ENCODE peak calls at places on chromosomes 7 and 10, in nine cellular contexts. R is CD4-positive, alpha-beta T cell; B is endodermal cell; Q is fibroblast of lung; U is cardiac muscle cell; Z is A549; E is IMR-90; D is stomach; G is uterus. H is an unnamed sample.

GRCh38 chr7:132882714-132883428 is 199.0 kb downstream of the CHCHD3 start:
- DNase-seq in R (no peak), B (no peak), Q (no peak), U (no peak), Z (no peak), E (no peak), D (no peak), G (no peak), H (no peak)

GRCh38 chr10:42875792-42876191 is 93.2 kb downstream of the BMS1 start:
- DNase-seq in R (no peak), B (peak; percentile 55), Q (peak; percentile 20), U (peak; percentile 12), Z (no peak), E (peak; percentile 10), D (no peak), G (no peak), H (no peak)

GRCh38 chr7:151366872-151367207 is 25.2 kb downstream of the NUB1 start:
- DNase-seq in R (no peak), B (no peak), Q (peak; percentile 86), U (peak; percentile 85), Z (no peak), E (peak; percentile 91), D (no peak), G (no peak), H (no peak)

GRCh38 chr10:102412293-102412692 is 6.3 kb downstream of the PSD start:
- DNase-seq in R (no peak), B (no peak), Q (no peak), U (no peak), Z (no peak), E (no peak), D (no peak), G (no peak), H (no peak)

GRCh38 chr7:77657427-77658331 is 38.6 kb upstream of the RSBN1L start:
- DNase-seq in R (no peak), B (no peak), Q (peak; percentile 61), U (peak; percentile 72), Z (peak; percentile 46), E (peak; percentile 43), D (no peak), G (no peak), H (no peak)

GRCh38 chr7:43018446-43018845 is 86.3 kb downstream of the MRPL32 start:
- DNase-seq in R (no peak), B (no peak), Q (no peak), U (no peak), Z (peak; percentile 2), E (no peak), D (no peak), G (no peak), H (no peak)

GRCh38 chr7:121557034-121557892 is 161.2 kb upstream of the FAM3C start:
- DNase-seq in R (no peak), B (no peak), Q (no peak), U (no peak), Z (no peak), E (no peak), D (no peak), G (no peak), H (no peak)

GRCh38 chr10:103394180-103394579 is 2.1 kb downstream of the ATP5MK start:
- DNase-seq in R (no peak), B (no peak), Q (no peak), U (peak; percentile 4), Z (no peak), E (no peak), D (no peak), G (no peak), H (no peak)

GRCh38 chr7:3359011-3359410 is 58.0 kb downstream of the SDK1 start:
- DNase-seq in R (no peak), B (peak; percentile 62), Q (no peak), U (no peak), Z (no peak), E (no peak), D (no peak), G (no peak), H (no peak)

GRCh38 chr7:7157177-7157886 is 25.0 kb upstream of the C1GALT1 start:
- DNase-seq in R (peak; percentile 37), B (no peak), Q (peak; percentile 76), U (peak; percentile 63), Z (no peak), E (peak; percentile 58), D (no peak), G (no peak), H (no peak)

GRCh38 chr7:144439717-144440116 is 36.2 kb upstream of the NOBOX start:
- DNase-seq in R (no peak), B (no peak), Q (no peak), U (no peak), Z (no peak), E (no peak), D (no peak), G (no peak), H (no peak)

GRCh38 chr10:111035542-111035941 is 41.3 kb upstream of the ADRA2A start:
- DNase-seq in R (no peak), B (no peak), Q (no peak), U (no peak), Z (no peak), E (peak; percentile 38), D (no peak), G (no peak), H (no peak)

GRCh38 chr10:77160679-77161078 is 476.9 kb downstream of the KCNMA1 start:
- DNase-seq in R (no peak), B (no peak), Q (peak; percentile 89), U (peak; percentile 30), Z (peak; percentile 74), E (peak; percentile 97), D (no peak), G (no peak), H (no peak)

GRCh38 chr10:128879441-128880175 is 587.4 kb upstream of the MGMT start:
- DNase-seq in R (no peak), B (peak; percentile 17), Q (no peak), U (no peak), Z (no peak), E (no peak), D (no peak), G (no peak), H (no peak)

GRCh38 chr10:114042895-114043531 is 653 bp upstream of the ADRB1 start:
- DNase-seq in R (no peak), B (peak; percentile 82), Q (peak; percentile 46), U (no peak), Z (peak; percentile 63), E (peak; percentile 4), D (peak; percentile 36), G (no peak), H (peak; percentile 58)

GRCh38 chr7:85178531-85179298 is 8.1 kb downstream of the SEMA3D start:
- DNase-seq in R (no peak), B (no peak), Q (no peak), U (no peak), Z (no peak), E (no peak), D (no peak), G (no peak), H (no peak)

GRCh38 chr10:110323503-110323902 is 18.8 kb upstream of the SMNDC1 start:
- DNase-seq in R (no peak), B (no peak), Q (peak; percentile 79), U (peak; percentile 76), Z (peak; percentile 66), E (peak; percentile 97), D (no peak), G (no peak), H (no peak)

GRCh38 chr7:55234408-55234807 is 130.7 kb upstream of the LANCL2 start:
- DNase-seq in R (no peak), B (no peak), Q (no peak), U (no peak), Z (no peak), E (no peak), D (no peak), G (no peak), H (no peak)

DNA sequence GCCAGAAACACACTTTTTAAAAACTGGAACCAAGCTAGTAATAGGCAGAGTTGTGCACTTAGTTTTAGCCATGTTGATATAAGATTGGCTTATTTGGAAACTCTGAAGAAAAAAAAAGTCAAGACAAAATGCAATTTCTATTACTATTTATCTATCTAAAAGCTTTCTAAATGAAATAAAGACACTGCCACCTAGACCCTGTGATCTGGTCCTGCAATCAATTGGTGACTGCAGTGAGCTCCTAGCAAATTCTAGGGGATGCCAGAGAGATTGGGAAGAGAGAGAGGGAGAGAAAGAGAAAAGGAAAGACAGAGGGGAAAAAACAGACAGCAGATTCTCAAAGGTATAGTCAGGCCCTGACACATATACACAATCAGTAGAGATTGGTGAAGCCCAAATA is 25.3 kb downstream of the SORCS1 start:
- DNase-seq in R (no peak), B (no peak), Q (no peak), U (no peak), Z (no peak), E (no peak), D (no peak), G (no peak), H (no peak)
- TF ChIP-seq CTCF in R (no peak), B (peak; percentile 40), Q (no peak), U (no peak), Z (no peak), E (no peak), D (no peak), G (no peak), H (no peak)

GRCh38 chr10:133616371-133617130 is 10.0 kb downstream of the FRG2B start:
- DNase-seq in R (no peak), B (no peak), Q (no peak), U (no peak), Z (no peak), E (no peak), D (peak; percentile 58), G (no peak), H (no peak)
- H3K9me3 ChIP-seq in R (peaks cover 4% of the 10 kb centered on the region), B (peaks cover 58% of the 10 kb centered on the region), Q (no peaks in the 10 kb centered on the region), U (no peaks in the 10 kb centered on the region), Z (no peaks in the 10 kb centered on the region), E (peaks cover 15% of the 10 kb centered on the region), D (no peaks in the 10 kb centered on the region), G (no peaks in the 10 kb centered on the region), H (peaks cover 8% of the 10 kb centered on the region)

GRCh38 chr10:10434312-10434711 is 583.4 kb upstream of the CELF2 start:
- DNase-seq in R (no peak), B (no peak), Q (no peak), U (no peak), Z (no peak), E (no peak), D (no peak), G (no peak), H (no peak)
- TF ChIP-seq CTCF in R (no peak), B (no peak), Q (no peak), U (no peak), Z (no peak), E (no peak), D (no peak), G (no peak), H (no peak)

GRCh38 chr10:11300071-11300470 is 282.4 kb downstream of the CELF2 start:
- DNase-seq in R (no peak), B (no peak), Q (no peak), U (no peak), Z (no peak), E (no peak), D (no peak), G (no peak), H (no peak)

GRCh38 chr10:11301571-11302111 is 284.0 kb downstream of the CELF2 start:
- DNase-seq in R (no peak), B (no peak), Q (no peak), U (no peak), Z (no peak), E (no peak), D (no peak), G (no peak), H (no peak)

GRCh38 chr10:11300563-11300962 is 282.9 kb downstream of the CELF2 start:
- DNase-seq in R (no peak), B (no peak), Q (no peak), U (no peak), Z (no peak), E (no peak), D (no peak), G (no peak), H (no peak)

GRCh38 chr10:11303671-11304170 is 286.0 kb downstream of the CELF2 start:
- DNase-seq in R (no peak), B (no peak), Q (peak; percentile 7), U (no peak), Z (no peak), E (no peak), D (no peak), G (no peak), H (no peak)

GRCh38 chr10:11302181-11302580 is 284.5 kb downstream of the CELF2 start:
- DNase-seq in R (no peak), B (no peak), Q (no peak), U (no peak), Z (no peak), E (no peak), D (no peak), G (no peak), H (no peak)
- H3K9me3 ChIP-seq in R (peaks cover 7% of the 10 kb centered on the region), B (peaks cover 22% of the 10 kb centered on the region), Q (no peaks in the 10 kb centered on the region), U (no peaks in the 10 kb centered on the region), Z (no peaks in the 10 kb centered on the region), E (peaks cover 10% of the 10 kb centered on the region), D (no peaks in the 10 kb centered on the region), G (no peaks in the 10 kb centered on the region), H (peaks cover 3% of the 10 kb centered on the region)